ENCODE peak calls at places on chromosome 16, in four cellular contexts. P is substantia nigra, X is IMR-90, T is lung. C is an unnamed sample.

GRCh38 chr16:82857693-82858337 is 231.0 kb downstream of the CDH13 start:
- DNase-seq in P (no peak), X (no peak), T (no peak), C (no peak)

GRCh38 chr16:47371615-47372014 is 89.2 kb downstream of the ITFG1 start:
- DNase-seq in P (no peak), X (no peak), T (no peak), C (no peak)

GRCh38 chr16:57386381-57386951 is 14.2 kb downstream of the CX3CL1 start:
- DNase-seq in P (no peak), X (peak; percentile 38), T (no peak), C (no peak)

GRCh38 chr16:27199747-27200146 is 3.6 kb upstream of the KDM8 start:
- DNase-seq in P (no peak), X (no peak), T (no peak), C (no peak)

GRCh38 chr16:24010440-24011089 is 174.8 kb downstream of the PRKCB start:
- DNase-seq in P (peak; percentile 74), X (peak; percentile 65), T (peak; percentile 74), C (peak; percentile 59)

GRCh38 chr16:57696240-57696639 is 1.6 kb downstream of the DRC7 start:
- DNase-seq in P (no peak), X (no peak), T (no peak), C (no peak)

GRCh38 chr16:48576927-48577326 is 33.1 kb downstream of the N4BP1 start:
- DNase-seq in P (no peak), X (peak; percentile 28), T (no peak), C (no peak)

GRCh38 chr16:5001571-5001970 is 32.2 kb downstream of the NAGPA start:
- DNase-seq in P (no peak), X (no peak), T (no peak), C (no peak)

GRCh38 chr16:57299719-57300386 is 15.4 kb upstream of the PLLP start:
- DNase-seq in P (peak; percentile 67), X (peak; percentile 97), T (peak; percentile 80), C (peak; percentile 70)

GRCh38 chr16:12097523-12098428 is 121.2 kb downstream of the SNX29 start:
- DNase-seq in P (peak; percentile 26), X (peak; percentile 84), T (peak; percentile 46), C (no peak)

GRCh38 chr16:79286646-79287423 is 313.7 kb downstream of the MAF start:
- DNase-seq in P (peak; percentile 6), X (no peak), T (peak; percentile 37), C (no peak)

GRCh38 chr16:27482397-27483082 is 67.2 kb downstream of the GTF3C1 start:
- DNase-seq in P (no peak), X (no peak), T (no peak), C (no peak)

GRCh38 chr16:8641671-8642070 is 20.2 kb downstream of the METTL22 start:
- DNase-seq in P (peak; percentile 27), X (no peak), T (no peak), C (no peak)

GRCh38 chr16:56202036-56202435 is 10.7 kb downstream of the GNAO1 start:
- DNase-seq in P (no peak), X (no peak), T (no peak), C (no peak)

GRCh38 chr16:11354733-11355574 is 9.7 kb downstream of the RMI2 start:
- DNase-seq in P (no peak), X (peak; percentile 92), T (no peak), C (peak; percentile 40)

GRCh38 chr16:2467301-2468141 is 3.6 kb upstream of the NTN3 start:
- DNase-seq in P (peak; percentile 48), X (peak; percentile 72), T (no peak), C (no peak)

GRCh38 chr16:867421-868385 is 67.2 kb upstream of the GNG13 start:
- DNase-seq in P (no peak), X (no peak), T (no peak), C (no peak)

GRCh38 chr16:14155572-14156213 is 84.6 kb downstream of the MRTFB start:
- DNase-seq in P (no peak), X (no peak), T (no peak), C (no peak)

GRCh38 chr16:11326084-11326736 is 19.0 kb upstream of the RMI2 start:
- DNase-seq in P (no peak), X (no peak), T (no peak), C (no peak)

GRCh38 chr16:23509763-23510153 is 536 bp downstream of the GGA2 start:
- DNase-seq in P (no peak), X (peak; percentile 39), T (no peak), C (peak; percentile 16)

GRCh38 chr16:8581923-8582580 is 8.3 kb downstream of the TMEM114 start:
- DNase-seq in P (no peak), X (no peak), T (no peak), C (no peak)

GRCh38 chr16:79756571-79756970 is 156.0 kb upstream of the MAF start:
- DNase-seq in P (no peak), X (no peak), T (no peak), C (no peak)

GRCh38 chr16:66247516-66248089 is 118.9 kb upstream of the CDH5 start:
- DNase-seq in P (no peak), X (peak; percentile 71), T (no peak), C (no peak)

GRCh38 chr16:47143329-47143676 is 442 bp downstream of the NETO2 start:
- DNase-seq in P (no peak), X (peak; percentile 63), T (peak; percentile 40), C (peak; percentile 41)

DNA sequence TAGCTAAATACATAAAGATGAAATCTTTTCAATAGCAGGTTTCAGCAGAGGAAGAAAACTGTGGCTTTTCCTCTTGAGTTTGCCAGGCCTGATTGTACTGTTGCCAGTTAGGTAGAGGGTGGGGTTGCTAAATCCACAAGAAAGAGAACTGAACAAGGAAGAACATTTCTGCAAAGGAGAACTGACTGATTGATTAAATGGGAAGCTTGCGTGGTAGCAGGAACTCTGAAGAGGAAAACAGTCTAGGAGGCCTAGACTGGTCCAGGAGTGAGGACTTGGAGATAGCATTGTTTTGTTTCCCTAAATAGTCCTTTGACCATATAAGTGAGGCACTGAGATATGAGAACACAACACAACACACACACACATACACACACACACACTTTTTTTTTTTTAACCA is 18.8 kb downstream of the LRRC36 start:
- DNase-seq in P (no peak), X (no peak), T (no peak), C (no peak)
- H3K27ac ChIP-seq in P (no peak overlapping the region), X (no peak overlapping the region), T (peak overlapping the region; percentile 26), C (no peak overlapping the region)

DNA sequence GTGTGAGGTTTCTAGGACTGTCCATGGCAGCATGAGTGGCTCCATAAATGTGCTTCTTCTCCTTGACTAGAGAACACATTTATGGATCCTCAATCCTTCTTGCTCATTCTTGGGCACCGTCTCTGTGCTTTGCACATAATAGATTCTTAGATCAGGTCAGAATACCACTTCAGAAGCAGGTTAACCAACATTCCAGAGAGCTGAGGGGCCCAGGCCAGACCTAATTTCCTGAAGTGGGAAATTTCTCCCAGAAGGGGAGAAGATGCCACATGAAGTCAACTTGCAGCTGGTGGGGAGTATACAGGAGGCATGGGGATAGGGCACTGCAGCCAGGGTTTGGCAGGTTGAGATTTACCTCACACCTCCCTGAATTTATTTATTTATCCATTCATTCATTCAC is 24.4 kb upstream of the VAT1L start:
- DNase-seq in P (no peak), X (no peak), T (peak; percentile 47), C (no peak)
- H3K27ac ChIP-seq in P (no peak overlapping the region), X (no peak overlapping the region), T (peak overlapping the region; percentile 32), C (no peak overlapping the region)

GRCh38 chr16:84868829-84869457 is 49.2 kb downstream of the CRISPLD2 start:
- DNase-seq in P (no peak), X (no peak), T (no peak), C (no peak)

GRCh38 chr16:84867696-84868095 is 47.9 kb downstream of the CRISPLD2 start:
- DNase-seq in P (no peak), X (no peak), T (no peak), C (no peak)

GRCh38 chr16:84869464-84869863 is 49.7 kb downstream of the CRISPLD2 start:
- DNase-seq in P (no peak), X (no peak), T (no peak), C (no peak)

GRCh38 chr16:84864266-84864955 is 44.6 kb downstream of the CRISPLD2 start:
- DNase-seq in P (peak; percentile 23), X (no peak), T (no peak), C (no peak)

DNA sequence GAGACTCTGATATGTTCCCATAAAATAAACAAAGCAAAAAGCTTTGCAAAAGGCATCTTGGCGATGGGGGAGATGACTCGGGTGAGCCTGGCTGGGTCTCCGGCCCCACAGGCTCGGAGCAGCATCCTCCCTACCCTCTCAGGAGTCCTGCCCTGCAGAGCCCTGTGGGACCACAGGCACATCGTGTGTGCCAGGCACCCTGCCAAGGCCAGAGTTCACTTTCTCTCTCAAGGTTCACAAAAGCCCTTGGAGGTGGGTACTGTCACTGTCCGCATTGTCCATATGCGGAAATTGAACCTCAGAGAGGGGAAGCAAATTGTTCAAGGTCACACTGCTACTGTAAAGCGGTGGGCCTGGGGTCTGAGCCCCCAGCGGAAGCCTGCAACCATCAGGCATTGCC is 48.5 kb downstream of the CRISPLD2 start:
- DNase-seq in P (no peak), X (no peak), T (no peak), C (no peak)
- H3K27ac ChIP-seq in P (no peak overlapping the region), X (no peak overlapping the region), T (no peak overlapping the region), C (no peak overlapping the region)

DNA sequence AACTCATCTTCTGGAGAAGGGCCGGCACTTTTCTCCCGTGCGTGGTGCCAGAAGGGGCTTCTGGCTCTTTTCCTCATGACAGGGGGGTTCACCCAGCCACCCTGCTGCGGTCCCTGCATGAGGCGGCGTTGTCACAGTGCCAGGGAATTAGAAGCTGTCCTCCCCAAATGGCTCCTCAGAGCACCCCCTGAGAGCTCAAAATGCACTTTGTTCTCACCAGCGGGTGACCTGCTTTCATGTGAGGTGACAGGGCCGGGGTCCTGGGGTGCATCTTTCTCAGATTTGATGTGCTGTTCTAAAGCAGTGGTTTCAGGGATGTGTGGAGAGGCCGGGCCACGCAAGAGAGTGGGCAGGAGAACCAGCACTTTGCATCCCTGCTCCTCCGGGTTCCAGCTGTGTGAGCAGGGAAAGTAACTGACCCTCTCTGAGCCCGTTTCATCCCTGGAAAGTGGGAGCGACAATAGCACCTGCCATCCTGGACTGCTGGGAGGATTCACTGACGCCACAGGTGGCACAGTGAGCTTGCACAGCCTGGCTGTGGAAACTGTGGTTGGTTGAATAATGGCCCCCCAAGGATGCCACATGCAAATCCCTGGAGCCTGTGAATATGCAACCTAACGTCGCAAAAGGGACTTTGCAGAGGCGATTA is 94.0 kb downstream of the FOXL1 start:
- DNase-seq in P (no peak), X (no peak), T (no peak), C (no peak)
- H3K27ac ChIP-seq in P (no peak overlapping the region), X (no peak overlapping the region), T (no peak overlapping the region), C (no peak overlapping the region)

GRCh38 chr16:84137769-84138357 is 7.1 kb downstream of the HSDL1 start:
- DNase-seq in P (no peak), X (no peak), T (no peak), C (no peak)

GRCh38 chr16:84137287-84137686 is 7.7 kb downstream of the HSDL1 start:
- DNase-seq in P (no peak), X (no peak), T (no peak), C (no peak)

GRCh38 chr16:84138824-84139627 is 6.0 kb downstream of the HSDL1 start:
- DNase-seq in P (no peak), X (peak; percentile 52), T (peak; percentile 74), C (no peak)

GRCh38 chr16:84139628-84140258 is 5.2 kb downstream of the HSDL1 start:
- DNase-seq in P (no peak), X (no peak), T (no peak), C (no peak)

GRCh38 chr16:84138500-84138823 is 6.5 kb downstream of the HSDL1 start:
- DNase-seq in P (no peak), X (no peak), T (no peak), C (no peak)
- H3K27ac ChIP-seq in P (no peak overlapping the region), X (no peak overlapping the region), T (no peak overlapping the region), C (no peak overlapping the region)